ENCODE peak calls at places on chromosome 11, in nine cellular contexts. One of them, this sample, is unnamed.

GRCh38 chr11:131154329-131154728 is 216.1 kb upstream of the NTM start:
- DNase-seq in stimulated activated CD8-positive, alpha-beta memory T cell treated with anti-CD3 and anti-CD28 coated beads, Interleukin-15, amount 100 ng/mL, for 1 hour: no peak
- DNase-seq in CD8-positive, alpha-beta memory T cell: no peak
- DNase-seq in H9: no peak
- DNase-seq in occipital lobe: no peak
- DNase-seq in activated CD4-positive, alpha-beta T cell treated with anti-CD3 and anti-CD28 coated beads, Interleukin-2, amount 10 ng/mL, durations not matched to agents 7 days and 5 days: no peak
- DNase-seq in nephron progenitor cell: no peak
- DNase-seq in NT2/D1: no peak
- DNase-seq in ureter: no peak
- DNase-seq in this sample: no peak

GRCh38 chr11:87304350-87304749 is 266.6 kb downstream of the TMEM135 start:
- DNase-seq in CD8-positive, alpha-beta memory T cell: no peak
- DNase-seq in H9: no peak
- DNase-seq in ureter: no peak
- DNase-seq in occipital lobe: no peak
- DNase-seq in nephron progenitor cell: no peak
- DNase-seq in NT2/D1: no peak
- DNase-seq in activated CD4-positive, alpha-beta T cell treated with anti-CD3 and anti-CD28 coated beads, Interleukin-2, amount 10 ng/mL, durations not matched to agents 7 days and 5 days: no peak
- DNase-seq in stimulated activated CD8-positive, alpha-beta memory T cell treated with anti-CD3 and anti-CD28 coated beads, Interleukin-15, amount 100 ng/mL, for 1 hour: no peak
- DNase-seq in this sample: no peak

GRCh38 chr11:77467993-77468392 is 5.9 kb downstream of the PAK1 start:
- DNase-seq in stimulated activated CD8-positive, alpha-beta memory T cell treated with anti-CD3 and anti-CD28 coated beads, Interleukin-15, amount 100 ng/mL, for 1 hour: no peak
- DNase-seq in NT2/D1: no peak
- DNase-seq in nephron progenitor cell: no peak
- DNase-seq in H9: no peak
- DNase-seq in CD8-positive, alpha-beta memory T cell: no peak
- DNase-seq in activated CD4-positive, alpha-beta T cell treated with anti-CD3 and anti-CD28 coated beads, Interleukin-2, amount 10 ng/mL, durations not matched to agents 7 days and 5 days: no peak
- DNase-seq in occipital lobe: no peak
- DNase-seq in ureter: no peak
- DNase-seq in this sample: no peak

GRCh38 chr11:126345759-126346585 is 9.5 kb upstream of the ST3GAL4 start:
- DNase-seq in ureter: no peak
- DNase-seq in occipital lobe: peak; percentile 22
- DNase-seq in CD8-positive, alpha-beta memory T cell: no peak
- DNase-seq in activated CD4-positive, alpha-beta T cell treated with anti-CD3 and anti-CD28 coated beads, Interleukin-2, amount 10 ng/mL, durations not matched to agents 7 days and 5 days: no peak
- DNase-seq in NT2/D1: no peak
- DNase-seq in stimulated activated CD8-positive, alpha-beta memory T cell treated with anti-CD3 and anti-CD28 coated beads, Interleukin-15, amount 100 ng/mL, for 1 hour: no peak
- DNase-seq in nephron progenitor cell: no peak
- DNase-seq in H9: no peak
- DNase-seq in this sample: no peak

GRCh38 chr11:47104337-47104950 is 72.2 kb downstream of the ARFGAP2 start:
- DNase-seq in occipital lobe: no peak
- DNase-seq in activated CD4-positive, alpha-beta T cell treated with anti-CD3 and anti-CD28 coated beads, Interleukin-2, amount 10 ng/mL, durations not matched to agents 7 days and 5 days: no peak
- DNase-seq in H9: peak; percentile 59
- DNase-seq in nephron progenitor cell: no peak
- DNase-seq in ureter: no peak
- DNase-seq in NT2/D1: peak; percentile 56
- DNase-seq in stimulated activated CD8-positive, alpha-beta memory T cell treated with anti-CD3 and anti-CD28 coated beads, Interleukin-15, amount 100 ng/mL, for 1 hour: no peak
- DNase-seq in CD8-positive, alpha-beta memory T cell: no peak
- DNase-seq in this sample: no peak

GRCh38 chr11:130553306-130553705 is 104.9 kb downstream of the ADAMTS15 start:
- DNase-seq in CD8-positive, alpha-beta memory T cell: no peak
- DNase-seq in stimulated activated CD8-positive, alpha-beta memory T cell treated with anti-CD3 and anti-CD28 coated beads, Interleukin-15, amount 100 ng/mL, for 1 hour: no peak
- DNase-seq in H9: no peak
- DNase-seq in ureter: no peak
- DNase-seq in nephron progenitor cell: no peak
- DNase-seq in occipital lobe: no peak
- DNase-seq in activated CD4-positive, alpha-beta T cell treated with anti-CD3 and anti-CD28 coated beads, Interleukin-2, amount 10 ng/mL, durations not matched to agents 7 days and 5 days: no peak
- DNase-seq in NT2/D1: no peak
- DNase-seq in this sample: no peak

GRCh38 chr11:131064373-131064991 is 148.2 kb upstream of the SNX19 start:
- DNase-seq in H9: peak; percentile 87
- DNase-seq in stimulated activated CD8-positive, alpha-beta memory T cell treated with anti-CD3 and anti-CD28 coated beads, Interleukin-15, amount 100 ng/mL, for 1 hour: no peak
- DNase-seq in ureter: peak; percentile 50
- DNase-seq in NT2/D1: peak; percentile 87
- DNase-seq in CD8-positive, alpha-beta memory T cell: no peak
- DNase-seq in activated CD4-positive, alpha-beta T cell treated with anti-CD3 and anti-CD28 coated beads, Interleukin-2, amount 10 ng/mL, durations not matched to agents 7 days and 5 days: peak; percentile 19
- DNase-seq in nephron progenitor cell: peak; percentile 83
- DNase-seq in occipital lobe: peak; percentile 51
- DNase-seq in this sample: peak; percentile 86

GRCh38 chr11:45646275-45646970 is 19.0 kb downstream of the CHST1 start:
- DNase-seq in CD8-positive, alpha-beta memory T cell: no peak
- DNase-seq in ureter: no peak
- DNase-seq in NT2/D1: no peak
- DNase-seq in stimulated activated CD8-positive, alpha-beta memory T cell treated with anti-CD3 and anti-CD28 coated beads, Interleukin-15, amount 100 ng/mL, for 1 hour: no peak
- DNase-seq in occipital lobe: no peak
- DNase-seq in H9: no peak
- DNase-seq in nephron progenitor cell: no peak
- DNase-seq in activated CD4-positive, alpha-beta T cell treated with anti-CD3 and anti-CD28 coated beads, Interleukin-2, amount 10 ng/mL, durations not matched to agents 7 days and 5 days: no peak
- DNase-seq in this sample: peak; percentile 7

GRCh38 chr11:126704144-126704543 is 296.4 kb downstream of the KIRREL3 start:
- DNase-seq in activated CD4-positive, alpha-beta T cell treated with anti-CD3 and anti-CD28 coated beads, Interleukin-2, amount 10 ng/mL, durations not matched to agents 7 days and 5 days: no peak
- DNase-seq in ureter: no peak
- DNase-seq in occipital lobe: no peak
- DNase-seq in stimulated activated CD8-positive, alpha-beta memory T cell treated with anti-CD3 and anti-CD28 coated beads, Interleukin-15, amount 100 ng/mL, for 1 hour: no peak
- DNase-seq in NT2/D1: no peak
- DNase-seq in CD8-positive, alpha-beta memory T cell: no peak
- DNase-seq in H9: no peak
- DNase-seq in nephron progenitor cell: no peak
- DNase-seq in this sample: no peak

GRCh38 chr11:80136991-80137390 is 696.2 kb upstream of the TENM4 start:
- DNase-seq in NT2/D1: no peak
- DNase-seq in occipital lobe: no peak
- DNase-seq in activated CD4-positive, alpha-beta T cell treated with anti-CD3 and anti-CD28 coated beads, Interleukin-2, amount 10 ng/mL, durations not matched to agents 7 days and 5 days: no peak
- DNase-seq in ureter: no peak
- DNase-seq in H9: no peak
- DNase-seq in nephron progenitor cell: no peak
- DNase-seq in stimulated activated CD8-positive, alpha-beta memory T cell treated with anti-CD3 and anti-CD28 coated beads, Interleukin-15, amount 100 ng/mL, for 1 hour: no peak
- DNase-seq in CD8-positive, alpha-beta memory T cell: no peak
- DNase-seq in this sample: no peak

GRCh38 chr11:95711162-95711944 is 78.2 kb downstream of the FAM76B start:
- DNase-seq in stimulated activated CD8-positive, alpha-beta memory T cell treated with anti-CD3 and anti-CD28 coated beads, Interleukin-15, amount 100 ng/mL, for 1 hour: no peak
- DNase-seq in NT2/D1: no peak
- DNase-seq in H9: no peak
- DNase-seq in occipital lobe: no peak
- DNase-seq in activated CD4-positive, alpha-beta T cell treated with anti-CD3 and anti-CD28 coated beads, Interleukin-2, amount 10 ng/mL, durations not matched to agents 7 days and 5 days: no peak
- DNase-seq in CD8-positive, alpha-beta memory T cell: no peak
- DNase-seq in ureter: no peak
- DNase-seq in nephron progenitor cell: no peak
- DNase-seq in this sample: no peak

GRCh38 chr11:95985174-95985808 is 61.4 kb upstream of the MTMR2 start:
- DNase-seq in activated CD4-positive, alpha-beta T cell treated with anti-CD3 and anti-CD28 coated beads, Interleukin-2, amount 10 ng/mL, durations not matched to agents 7 days and 5 days: no peak
- DNase-seq in NT2/D1: no peak
- DNase-seq in H9: no peak
- DNase-seq in ureter: no peak
- DNase-seq in stimulated activated CD8-positive, alpha-beta memory T cell treated with anti-CD3 and anti-CD28 coated beads, Interleukin-15, amount 100 ng/mL, for 1 hour: no peak
- DNase-seq in CD8-positive, alpha-beta memory T cell: no peak
- DNase-seq in occipital lobe: no peak
- DNase-seq in nephron progenitor cell: no peak
- DNase-seq in this sample: no peak

GRCh38 chr11:11580831-11581492 is 40.8 kb downstream of the GALNT18 start:
- DNase-seq in NT2/D1: no peak
- DNase-seq in H9: peak; percentile 5
- DNase-seq in stimulated activated CD8-positive, alpha-beta memory T cell treated with anti-CD3 and anti-CD28 coated beads, Interleukin-15, amount 100 ng/mL, for 1 hour: no peak
- DNase-seq in nephron progenitor cell: no peak
- DNase-seq in occipital lobe: peak; percentile 30
- DNase-seq in ureter: no peak
- DNase-seq in activated CD4-positive, alpha-beta T cell treated with anti-CD3 and anti-CD28 coated beads, Interleukin-2, amount 10 ng/mL, durations not matched to agents 7 days and 5 days: no peak
- DNase-seq in CD8-positive, alpha-beta memory T cell: no peak
- DNase-seq in this sample: no peak

GRCh38 chr11:132475046-132475445 is 1057.3 kb downstream of the OPCML start:
- DNase-seq in CD8-positive, alpha-beta memory T cell: no peak
- DNase-seq in occipital lobe: no peak
- DNase-seq in stimulated activated CD8-positive, alpha-beta memory T cell treated with anti-CD3 and anti-CD28 coated beads, Interleukin-15, amount 100 ng/mL, for 1 hour: no peak
- DNase-seq in nephron progenitor cell: no peak
- DNase-seq in NT2/D1: no peak
- DNase-seq in ureter: no peak
- DNase-seq in activated CD4-positive, alpha-beta T cell treated with anti-CD3 and anti-CD28 coated beads, Interleukin-2, amount 10 ng/mL, durations not matched to agents 7 days and 5 days: no peak
- DNase-seq in H9: no peak
- DNase-seq in this sample: no peak

GRCh38 chr11:79600747-79601146 is 159.9 kb upstream of the TENM4 start:
- DNase-seq in NT2/D1: no peak
- DNase-seq in H9: no peak
- DNase-seq in CD8-positive, alpha-beta memory T cell: no peak
- DNase-seq in ureter: no peak
- DNase-seq in stimulated activated CD8-positive, alpha-beta memory T cell treated with anti-CD3 and anti-CD28 coated beads, Interleukin-15, amount 100 ng/mL, for 1 hour: no peak
- DNase-seq in nephron progenitor cell: peak; percentile 25
- DNase-seq in activated CD4-positive, alpha-beta T cell treated with anti-CD3 and anti-CD28 coated beads, Interleukin-2, amount 10 ng/mL, durations not matched to agents 7 days and 5 days: no peak
- DNase-seq in occipital lobe: no peak
- DNase-seq in this sample: peak; percentile 52

GRCh38 chr11:109138200-109138599 is 283.8 kb upstream of the C11orf87 start:
- DNase-seq in occipital lobe: no peak
- DNase-seq in CD8-positive, alpha-beta memory T cell: no peak
- DNase-seq in NT2/D1: no peak
- DNase-seq in ureter: no peak
- DNase-seq in H9: no peak
- DNase-seq in activated CD4-positive, alpha-beta T cell treated with anti-CD3 and anti-CD28 coated beads, Interleukin-2, amount 10 ng/mL, durations not matched to agents 7 days and 5 days: no peak
- DNase-seq in nephron progenitor cell: no peak
- DNase-seq in stimulated activated CD8-positive, alpha-beta memory T cell treated with anti-CD3 and anti-CD28 coated beads, Interleukin-15, amount 100 ng/mL, for 1 hour: no peak
- DNase-seq in this sample: no peak

GRCh38 chr11:124115782-124116616 is 749 bp downstream of the VWA5A start:
- DNase-seq in nephron progenitor cell: no peak
- DNase-seq in CD8-positive, alpha-beta memory T cell: no peak
- DNase-seq in activated CD4-positive, alpha-beta T cell treated with anti-CD3 and anti-CD28 coated beads, Interleukin-2, amount 10 ng/mL, durations not matched to agents 7 days and 5 days: no peak
- DNase-seq in ureter: peak; percentile 48
- DNase-seq in NT2/D1: no peak
- DNase-seq in occipital lobe: no peak
- DNase-seq in stimulated activated CD8-positive, alpha-beta memory T cell treated with anti-CD3 and anti-CD28 coated beads, Interleukin-15, amount 100 ng/mL, for 1 hour: no peak
- DNase-seq in H9: peak; percentile 73
- DNase-seq in this sample: peak; percentile 41

GRCh38 chr11:70116386-70117077 is 38.4 kb downstream of the ANO1 start:
- DNase-seq in occipital lobe: no peak
- DNase-seq in H9: no peak
- DNase-seq in CD8-positive, alpha-beta memory T cell: no peak
- DNase-seq in nephron progenitor cell: no peak
- DNase-seq in ureter: no peak
- DNase-seq in stimulated activated CD8-positive, alpha-beta memory T cell treated with anti-CD3 and anti-CD28 coated beads, Interleukin-15, amount 100 ng/mL, for 1 hour: no peak
- DNase-seq in activated CD4-positive, alpha-beta T cell treated with anti-CD3 and anti-CD28 coated beads, Interleukin-2, amount 10 ng/mL, durations not matched to agents 7 days and 5 days: no peak
- DNase-seq in NT2/D1: no peak
- DNase-seq in this sample: no peak

GRCh38 chr11:94727766-94728165 is 40.4 kb upstream of the AMOTL1 start:
- DNase-seq in stimulated activated CD8-positive, alpha-beta memory T cell treated with anti-CD3 and anti-CD28 coated beads, Interleukin-15, amount 100 ng/mL, for 1 hour: no peak
- DNase-seq in ureter: no peak
- DNase-seq in nephron progenitor cell: no peak
- DNase-seq in H9: no peak
- DNase-seq in activated CD4-positive, alpha-beta T cell treated with anti-CD3 and anti-CD28 coated beads, Interleukin-2, amount 10 ng/mL, durations not matched to agents 7 days and 5 days: no peak
- DNase-seq in CD8-positive, alpha-beta memory T cell: no peak
- DNase-seq in occipital lobe: no peak
- DNase-seq in NT2/D1: no peak
- DNase-seq in this sample: peak; percentile 35

GRCh38 chr11:2465201-2466068 is 20.6 kb downstream of the KCNQ1 start:
- DNase-seq in NT2/D1: no peak
- DNase-seq in ureter: peak; percentile 38
- DNase-seq in occipital lobe: no peak
- DNase-seq in CD8-positive, alpha-beta memory T cell: no peak
- DNase-seq in H9: no peak
- DNase-seq in stimulated activated CD8-positive, alpha-beta memory T cell treated with anti-CD3 and anti-CD28 coated beads, Interleukin-15, amount 100 ng/mL, for 1 hour: no peak
- DNase-seq in activated CD4-positive, alpha-beta T cell treated with anti-CD3 and anti-CD28 coated beads, Interleukin-2, amount 10 ng/mL, durations not matched to agents 7 days and 5 days: no peak
- DNase-seq in nephron progenitor cell: no peak
- DNase-seq in this sample: no peak

GRCh38 chr11:116062129-116062525 is 557.9 kb upstream of the CADM1 start:
- DNase-seq in stimulated activated CD8-positive, alpha-beta memory T cell treated with anti-CD3 and anti-CD28 coated beads, Interleukin-15, amount 100 ng/mL, for 1 hour: no peak
- DNase-seq in ureter: no peak
- DNase-seq in occipital lobe: no peak
- DNase-seq in H9: no peak
- DNase-seq in nephron progenitor cell: no peak
- DNase-seq in activated CD4-positive, alpha-beta T cell treated with anti-CD3 and anti-CD28 coated beads, Interleukin-2, amount 10 ng/mL, durations not matched to agents 7 days and 5 days: no peak
- DNase-seq in NT2/D1: no peak
- DNase-seq in CD8-positive, alpha-beta memory T cell: no peak
- DNase-seq in this sample: no peak

GRCh38 chr11:118045191-118045590 is 31.7 kb upstream of the TMPRSS4 start:
- DNase-seq in occipital lobe: no peak
- DNase-seq in CD8-positive, alpha-beta memory T cell: no peak
- DNase-seq in nephron progenitor cell: no peak
- DNase-seq in ureter: no peak
- DNase-seq in H9: no peak
- DNase-seq in activated CD4-positive, alpha-beta T cell treated with anti-CD3 and anti-CD28 coated beads, Interleukin-2, amount 10 ng/mL, durations not matched to agents 7 days and 5 days: no peak
- DNase-seq in stimulated activated CD8-positive, alpha-beta memory T cell treated with anti-CD3 and anti-CD28 coated beads, Interleukin-15, amount 100 ng/mL, for 1 hour: no peak
- DNase-seq in NT2/D1: no peak
- DNase-seq in this sample: no peak

GRCh38 chr11:3877252-3878035 is 22.0 kb downstream of the STIM1 start:
- DNase-seq in H9: no peak
- DNase-seq in ureter: no peak
- DNase-seq in NT2/D1: no peak
- DNase-seq in activated CD4-positive, alpha-beta T cell treated with anti-CD3 and anti-CD28 coated beads, Interleukin-2, amount 10 ng/mL, durations not matched to agents 7 days and 5 days: no peak
- DNase-seq in nephron progenitor cell: no peak
- DNase-seq in stimulated activated CD8-positive, alpha-beta memory T cell treated with anti-CD3 and anti-CD28 coated beads, Interleukin-15, amount 100 ng/mL, for 1 hour: no peak
- DNase-seq in CD8-positive, alpha-beta memory T cell: no peak
- DNase-seq in occipital lobe: no peak
- DNase-seq in this sample: no peak

GRCh38 chr11:111018571-111018970 is 227.0 kb upstream of the POU2AF2 start:
- DNase-seq in nephron progenitor cell: no peak
- DNase-seq in CD8-positive, alpha-beta memory T cell: no peak
- DNase-seq in occipital lobe: no peak
- DNase-seq in NT2/D1: no peak
- DNase-seq in H9: no peak
- DNase-seq in activated CD4-positive, alpha-beta T cell treated with anti-CD3 and anti-CD28 coated beads, Interleukin-2, amount 10 ng/mL, durations not matched to agents 7 days and 5 days: no peak
- DNase-seq in stimulated activated CD8-positive, alpha-beta memory T cell treated with anti-CD3 and anti-CD28 coated beads, Interleukin-15, amount 100 ng/mL, for 1 hour: no peak
- DNase-seq in ureter: no peak
- DNase-seq in this sample: no peak

GRCh38 chr11:944711-945470 is 19.2 kb downstream of the AP2A2 start:
- DNase-seq in activated CD4-positive, alpha-beta T cell treated with anti-CD3 and anti-CD28 coated beads, Interleukin-2, amount 10 ng/mL, durations not matched to agents 7 days and 5 days: no peak
- DNase-seq in CD8-positive, alpha-beta memory T cell: no peak
- DNase-seq in occipital lobe: no peak
- DNase-seq in ureter: no peak
- DNase-seq in NT2/D1: peak; percentile 96
- DNase-seq in stimulated activated CD8-positive, alpha-beta memory T cell treated with anti-CD3 and anti-CD28 coated beads, Interleukin-15, amount 100 ng/mL, for 1 hour: no peak
- DNase-seq in H9: peak; percentile 89
- DNase-seq in nephron progenitor cell: no peak
- DNase-seq in this sample: peak; percentile 27

GRCh38 chr11:128324531-128325141 is 262.7 kb downstream of the ETS1 start:
- DNase-seq in NT2/D1: no peak
- DNase-seq in ureter: no peak
- DNase-seq in occipital lobe: no peak
- DNase-seq in nephron progenitor cell: no peak
- DNase-seq in stimulated activated CD8-positive, alpha-beta memory T cell treated with anti-CD3 and anti-CD28 coated beads, Interleukin-15, amount 100 ng/mL, for 1 hour: peak; percentile 59
- DNase-seq in activated CD4-positive, alpha-beta T cell treated with anti-CD3 and anti-CD28 coated beads, Interleukin-2, amount 10 ng/mL, durations not matched to agents 7 days and 5 days: peak; percentile 88
- DNase-seq in H9: no peak
- DNase-seq in CD8-positive, alpha-beta memory T cell: peak; percentile 94
- DNase-seq in this sample: no peak

GRCh38 chr11:96267490-96268010 is 75.4 kb downstream of the MAML2 start:
- DNase-seq in ureter: no peak
- DNase-seq in NT2/D1: no peak
- DNase-seq in nephron progenitor cell: no peak
- DNase-seq in occipital lobe: no peak
- DNase-seq in stimulated activated CD8-positive, alpha-beta memory T cell treated with anti-CD3 and anti-CD28 coated beads, Interleukin-15, amount 100 ng/mL, for 1 hour: no peak
- DNase-seq in H9: no peak
- DNase-seq in CD8-positive, alpha-beta memory T cell: no peak
- DNase-seq in activated CD4-positive, alpha-beta T cell treated with anti-CD3 and anti-CD28 coated beads, Interleukin-2, amount 10 ng/mL, durations not matched to agents 7 days and 5 days: peak; percentile 11
- DNase-seq in this sample: no peak

GRCh38 chr11:32510039-32510438 is 73.6 kb upstream of the EIF3M start:
- DNase-seq in occipital lobe: no peak
- DNase-seq in H9: no peak
- DNase-seq in nephron progenitor cell: no peak
- DNase-seq in ureter: no peak
- DNase-seq in activated CD4-positive, alpha-beta T cell treated with anti-CD3 and anti-CD28 coated beads, Interleukin-2, amount 10 ng/mL, durations not matched to agents 7 days and 5 days: no peak
- DNase-seq in CD8-positive, alpha-beta memory T cell: no peak
- DNase-seq in stimulated activated CD8-positive, alpha-beta memory T cell treated with anti-CD3 and anti-CD28 coated beads, Interleukin-15, amount 100 ng/mL, for 1 hour: no peak
- DNase-seq in NT2/D1: no peak
- DNase-seq in this sample: no peak

GRCh38 chr11:86919557-86920210 is 35.5 kb downstream of the FZD4 start:
- DNase-seq in activated CD4-positive, alpha-beta T cell treated with anti-CD3 and anti-CD28 coated beads, Interleukin-2, amount 10 ng/mL, durations not matched to agents 7 days and 5 days: peak; percentile 35
- DNase-seq in nephron progenitor cell: no peak
- DNase-seq in stimulated activated CD8-positive, alpha-beta memory T cell treated with anti-CD3 and anti-CD28 coated beads, Interleukin-15, amount 100 ng/mL, for 1 hour: no peak
- DNase-seq in occipital lobe: no peak
- DNase-seq in CD8-positive, alpha-beta memory T cell: peak; percentile 9
- DNase-seq in NT2/D1: peak; percentile 57
- DNase-seq in ureter: no peak
- DNase-seq in H9: peak; percentile 61
- DNase-seq in this sample: peak; percentile 54

GRCh38 chr11:48088682-48089050 is 108.3 kb downstream of the PTPRJ start:
- DNase-seq in NT2/D1: no peak
- DNase-seq in ureter: no peak
- DNase-seq in CD8-positive, alpha-beta memory T cell: no peak
- DNase-seq in nephron progenitor cell: no peak
- DNase-seq in H9: no peak
- DNase-seq in activated CD4-positive, alpha-beta T cell treated with anti-CD3 and anti-CD28 coated beads, Interleukin-2, amount 10 ng/mL, durations not matched to agents 7 days and 5 days: no peak
- DNase-seq in occipital lobe: no peak
- DNase-seq in stimulated activated CD8-positive, alpha-beta memory T cell treated with anti-CD3 and anti-CD28 coated beads, Interleukin-15, amount 100 ng/mL, for 1 hour: no peak
- DNase-seq in this sample: no peak

GRCh38 chr11:43010042-43010441 is 301.8 kb upstream of the API5 start:
- DNase-seq in stimulated activated CD8-positive, alpha-beta memory T cell treated with anti-CD3 and anti-CD28 coated beads, Interleukin-15, amount 100 ng/mL, for 1 hour: no peak
- DNase-seq in nephron progenitor cell: no peak
- DNase-seq in NT2/D1: no peak
- DNase-seq in occipital lobe: no peak
- DNase-seq in ureter: no peak
- DNase-seq in H9: no peak
- DNase-seq in CD8-positive, alpha-beta memory T cell: no peak
- DNase-seq in activated CD4-positive, alpha-beta T cell treated with anti-CD3 and anti-CD28 coated beads, Interleukin-2, amount 10 ng/mL, durations not matched to agents 7 days and 5 days: no peak
- DNase-seq in this sample: no peak